ENCODE peak calls at places on chromosomes 13 and 19, in seven cellular contexts. Y is neural progenitor cell; P is psoas muscle; Q is IMR-90; L is esophagus squamous epithelium; D is iPS DF 6.9; F is CD8-positive, alpha-beta memory T cell. U is an unnamed sample. For H3K36me3, the result is how much of the 10 kb centered on the place peaks cover.

GRCh38 chr19:46000497-46001246 is 5.4 kb downstream of the CCDC61 start:
- DNase-seq in Y (peak), P (peak), Q (no peak), L (no peak), D (no peak), F (peak), U (peak)

GRCh38 chr13:36154567-36155231 is 23.5 kb upstream of the DCLK1 start:
- DNase-seq in Y (peak), P (peak), Q (no peak), L (no peak), D (no peak), F (no peak), U (no peak)

GRCh38 chr13:43664700-43665191 is 122.0 kb downstream of the ENOX1 start:
- DNase-seq in Y (peak), P (no peak), Q (peak), L (no peak), D (no peak), F (no peak), U (peak)

GRCh38 chr19:38841180-38841766 is 8.5 kb downstream of the HNRNPL start:
- DNase-seq in Y (no peak), P (no peak), Q (no peak), L (no peak), D (no peak), F (no peak), U (no peak)

GRCh38 chr13:50693755-50694154 is 149.7 kb downstream of the DLEU7 start:
- DNase-seq in Y (peak), P (no peak), Q (no peak), L (no peak), D (no peak), F (no peak), U (peak)

GRCh38 chr19:29671393-29672076 is 6.3 kb downstream of the PLEKHF1 start:
- DNase-seq in Y (no peak), P (peak), Q (no peak), L (peak), D (no peak), F (peak), U (peak)

GRCh38 chr19:58366576-58367430 is 4.3 kb upstream of the ZNF497 start:
- DNase-seq in Y (no peak), P (no peak), Q (no peak), L (no peak), D (no peak), F (no peak), U (no peak)

GRCh38 chr19:7294571-7295212 is 478 bp upstream of the INSR start:
- DNase-seq in Y (peak), P (peak), Q (peak), L (no peak), D (no peak), F (no peak), U (peak)

GRCh38 chr13:36819064-36819810 is at the start of gene RFXAP:
- DNase-seq in Y (peak), P (peak), Q (peak), L (peak), D (peak), F (peak), U (peak)

GRCh38 chr19:7524992-7525739 is 2.7 kb downstream of the MCOLN1 start:
- DNase-seq in Y (no peak), P (no peak), Q (no peak), L (no peak), D (no peak), F (no peak), U (no peak)

GRCh38 chr13:45954861-45955595 is 97.5 kb downstream of the ZC3H13 start:
- DNase-seq in Y (no peak), P (no peak), Q (no peak), L (no peak), D (no peak), F (no peak), U (no peak)
- H3K36me3 ChIP-seq in Y (under half), P (under half), Q (under half), L (under half), D (under half), F (under half), U (under half)

GRCh38 chr13:48377857-48378256 is 35.1 kb downstream of the LPAR6 start:
- DNase-seq in Y (no peak), P (no peak), Q (peak), L (no peak), D (no peak), F (no peak), U (no peak)

GRCh38 chr13:48383384-48383783 is 29.5 kb downstream of the LPAR6 start:
- DNase-seq in Y (no peak), P (no peak), Q (no peak), L (no peak), D (no peak), F (no peak), U (no peak)
- H3K36me3 ChIP-seq in Y (under half), P (under half), Q (under half), L (under half), D (under half), F (under half), U (under half)

GRCh38 chr13:30634838-30635237 is 17.1 kb downstream of the USPL1 start:
- DNase-seq in Y (no peak), P (no peak), Q (no peak), L (no peak), D (no peak), F (no peak), U (no peak)

GRCh38 chr13:30639671-30640070 is 22.0 kb downstream of the USPL1 start:
- DNase-seq in Y (no peak), P (no peak), Q (peak), L (no peak), D (no peak), F (no peak), U (no peak)

DNA sequence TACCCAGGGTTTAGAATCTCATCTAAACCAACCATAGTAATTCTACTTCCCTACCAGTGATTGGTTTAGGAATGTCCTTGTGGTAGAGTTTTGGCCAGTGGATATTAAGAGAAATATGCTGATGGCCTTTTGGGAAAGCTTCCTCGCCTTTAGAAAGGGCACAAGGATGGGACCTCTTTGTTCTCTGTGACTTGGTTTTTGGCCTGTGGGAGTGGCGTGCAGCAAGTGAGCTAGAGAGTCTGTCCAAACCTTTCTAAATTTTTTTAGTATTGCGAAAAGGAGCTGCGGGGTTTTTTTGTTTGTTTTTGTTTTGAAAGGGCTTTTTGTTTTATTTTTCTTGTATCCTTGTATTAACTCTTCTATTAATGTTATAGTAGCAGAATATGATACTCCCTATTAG is 20.6 kb downstream of the USPL1 start:
- DNase-seq in Y (no peak), P (no peak), Q (no peak), L (no peak), D (no peak), F (no peak), U (no peak)
- H3K36me3 ChIP-seq in Y (under half), P (under half), Q (under half), L (under half), D (under half), F (under half), U (under half)

DNA sequence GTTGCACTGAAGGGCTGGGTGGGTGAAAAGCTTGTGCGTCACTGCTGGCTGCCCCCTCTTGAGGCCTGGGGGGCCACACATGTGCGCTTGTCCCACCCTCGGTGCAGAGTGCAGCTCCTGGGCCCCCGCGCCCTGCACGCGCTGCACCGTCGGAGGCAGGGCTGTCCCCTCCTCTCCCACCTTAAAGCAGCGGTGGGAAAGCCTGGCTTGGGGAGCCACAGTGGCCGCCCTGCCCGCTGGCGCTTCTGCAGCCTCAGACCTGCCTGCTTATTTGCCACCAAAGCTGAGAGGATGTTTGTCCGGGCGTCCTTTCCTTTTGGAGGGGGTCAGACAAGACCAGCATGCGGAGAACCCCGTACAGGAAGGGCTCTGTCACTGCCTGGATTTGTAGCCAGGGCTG is 26.7 kb downstream of the PLEKHJ1 start:
- DNase-seq in Y (no peak), P (no peak), Q (no peak), L (no peak), D (no peak), F (no peak), U (no peak)
- H3K36me3 ChIP-seq in Y (under half), P (half or more), Q (half or more), L (half or more), D (under half), F (under half), U (under half)

GRCh38 chr19:973726-974563 is 10.2 kb upstream of the WDR18 start:
- DNase-seq in Y (no peak), P (no peak), Q (no peak), L (no peak), D (no peak), F (no peak), U (no peak)
- H3K36me3 ChIP-seq in Y (under half), P (under half), Q (under half), L (under half), D (under half), F (under half), U (under half)

U was measured in body of pancreas.